ENCODE peak calls at places on chromosomes 1 and 21, in seven cellular contexts. One of them, this sample, is unnamed.

GRCh38 chr1:70234733-70235132 is 13.6 kb downstream of the SRSF11 start:
- DNase-seq in lower lobe of right lung: no peak
- DNase-seq in naive thymus-derived CD4-positive, alpha-beta T cell: no peak
- DNase-seq in DND-41: no peak
- DNase-seq in pancreas: no peak
- DNase-seq in HCT116: no peak
- DNase-seq in iPS DF 6.9: no peak
- DNase-seq in this sample: no peak

GRCh38 chr1:180343931-180344406 is 113.9 kb downstream of the LHX4 start:
- DNase-seq in lower lobe of right lung: no peak
- DNase-seq in pancreas: no peak
- DNase-seq in DND-41: peak; percentile 70
- DNase-seq in naive thymus-derived CD4-positive, alpha-beta T cell: no peak
- DNase-seq in iPS DF 6.9: no peak
- DNase-seq in HCT116: no peak
- DNase-seq in this sample: no peak

GRCh38 chr1:171418546-171418945 is 66.8 kb upstream of the PRRC2C start:
- DNase-seq in pancreas: no peak
- DNase-seq in naive thymus-derived CD4-positive, alpha-beta T cell: no peak
- DNase-seq in lower lobe of right lung: no peak
- DNase-seq in HCT116: no peak
- DNase-seq in iPS DF 6.9: no peak
- DNase-seq in DND-41: no peak
- DNase-seq in this sample: no peak

GRCh38 chr1:225896937-225897549 is 8.1 kb upstream of the LEFTY1 start:
- DNase-seq in naive thymus-derived CD4-positive, alpha-beta T cell: peak; percentile 70
- DNase-seq in lower lobe of right lung: no peak
- DNase-seq in pancreas: peak; percentile 52
- DNase-seq in iPS DF 6.9: no peak
- DNase-seq in HCT116: peak; percentile 10
- DNase-seq in DND-41: peak; percentile 59
- DNase-seq in this sample: peak; percentile 46

GRCh38 chr1:226525750-226526149 is 22.8 kb upstream of the STUM start:
- DNase-seq in lower lobe of right lung: no peak
- DNase-seq in naive thymus-derived CD4-positive, alpha-beta T cell: no peak
- DNase-seq in iPS DF 6.9: no peak
- DNase-seq in pancreas: no peak
- DNase-seq in HCT116: no peak
- DNase-seq in DND-41: no peak
- DNase-seq in this sample: no peak

GRCh38 chr1:236067854-236068454 is 3.1 kb upstream of the NID1 start:
- DNase-seq in HCT116: no peak
- DNase-seq in DND-41: no peak
- DNase-seq in iPS DF 6.9: no peak
- DNase-seq in lower lobe of right lung: no peak
- DNase-seq in naive thymus-derived CD4-positive, alpha-beta T cell: no peak
- DNase-seq in pancreas: no peak
- DNase-seq in this sample: no peak

GRCh38 chr1:23357112-23357908 is 12.3 kb downstream of the ZNF436 start:
- DNase-seq in pancreas: no peak
- DNase-seq in lower lobe of right lung: no peak
- DNase-seq in naive thymus-derived CD4-positive, alpha-beta T cell: no peak
- DNase-seq in iPS DF 6.9: peak; percentile 57
- DNase-seq in DND-41: no peak
- DNase-seq in HCT116: no peak
- DNase-seq in this sample: no peak

GRCh38 chr1:94694234-94694915 is 125.8 kb upstream of the SLC44A3 start:
- DNase-seq in naive thymus-derived CD4-positive, alpha-beta T cell: no peak
- DNase-seq in lower lobe of right lung: no peak
- DNase-seq in HCT116: no peak
- DNase-seq in pancreas: no peak
- DNase-seq in iPS DF 6.9: no peak
- DNase-seq in DND-41: peak; percentile 79
- DNase-seq in this sample: no peak

GRCh38 chr1:102790997-102791396 is 317.3 kb downstream of the COL11A1 start:
- DNase-seq in DND-41: no peak
- DNase-seq in pancreas: no peak
- DNase-seq in lower lobe of right lung: no peak
- DNase-seq in HCT116: peak; percentile 6
- DNase-seq in naive thymus-derived CD4-positive, alpha-beta T cell: no peak
- DNase-seq in iPS DF 6.9: no peak
- DNase-seq in this sample: no peak

GRCh38 chr21:46393941-46394818 is 64.5 kb upstream of the DIP2A start:
- DNase-seq in DND-41: no peak
- DNase-seq in pancreas: no peak
- DNase-seq in iPS DF 6.9: no peak
- DNase-seq in HCT116: no peak
- DNase-seq in naive thymus-derived CD4-positive, alpha-beta T cell: no peak
- DNase-seq in lower lobe of right lung: no peak
- DNase-seq in this sample: peak; percentile 13

GRCh38 chr1:37464443-37464842 is 9.9 kb upstream of the ZC3H12A start:
- DNase-seq in HCT116: no peak
- DNase-seq in naive thymus-derived CD4-positive, alpha-beta T cell: no peak
- DNase-seq in pancreas: no peak
- DNase-seq in lower lobe of right lung: no peak
- DNase-seq in DND-41: no peak
- DNase-seq in iPS DF 6.9: no peak
- DNase-seq in this sample: no peak

GRCh38 chr1:53047737-53048344 is 14.2 kb upstream of the PODN start:
- DNase-seq in DND-41: peak; percentile 40
- DNase-seq in naive thymus-derived CD4-positive, alpha-beta T cell: no peak
- DNase-seq in HCT116: no peak
- DNase-seq in iPS DF 6.9: no peak
- DNase-seq in lower lobe of right lung: no peak
- DNase-seq in pancreas: no peak
- DNase-seq in this sample: no peak
- H3K4me1 ChIP-seq in DND-41: no peaks in the 10 kb centered on the region
- H3K4me1 ChIP-seq in naive thymus-derived CD4-positive, alpha-beta T cell: no peaks in the 10 kb centered on the region
- H3K4me1 ChIP-seq in HCT116: peaks cover 4% of the 10 kb centered on the region
- H3K4me1 ChIP-seq in iPS DF 6.9: peaks cover 1% of the 10 kb centered on the region
- H3K4me1 ChIP-seq in lower lobe of right lung: no peaks in the 10 kb centered on the region
- H3K4me1 ChIP-seq in pancreas: peaks cover 9% of the 10 kb centered on the region
- H3K4me1 ChIP-seq in this sample: no peaks in the 10 kb centered on the region

DNA sequence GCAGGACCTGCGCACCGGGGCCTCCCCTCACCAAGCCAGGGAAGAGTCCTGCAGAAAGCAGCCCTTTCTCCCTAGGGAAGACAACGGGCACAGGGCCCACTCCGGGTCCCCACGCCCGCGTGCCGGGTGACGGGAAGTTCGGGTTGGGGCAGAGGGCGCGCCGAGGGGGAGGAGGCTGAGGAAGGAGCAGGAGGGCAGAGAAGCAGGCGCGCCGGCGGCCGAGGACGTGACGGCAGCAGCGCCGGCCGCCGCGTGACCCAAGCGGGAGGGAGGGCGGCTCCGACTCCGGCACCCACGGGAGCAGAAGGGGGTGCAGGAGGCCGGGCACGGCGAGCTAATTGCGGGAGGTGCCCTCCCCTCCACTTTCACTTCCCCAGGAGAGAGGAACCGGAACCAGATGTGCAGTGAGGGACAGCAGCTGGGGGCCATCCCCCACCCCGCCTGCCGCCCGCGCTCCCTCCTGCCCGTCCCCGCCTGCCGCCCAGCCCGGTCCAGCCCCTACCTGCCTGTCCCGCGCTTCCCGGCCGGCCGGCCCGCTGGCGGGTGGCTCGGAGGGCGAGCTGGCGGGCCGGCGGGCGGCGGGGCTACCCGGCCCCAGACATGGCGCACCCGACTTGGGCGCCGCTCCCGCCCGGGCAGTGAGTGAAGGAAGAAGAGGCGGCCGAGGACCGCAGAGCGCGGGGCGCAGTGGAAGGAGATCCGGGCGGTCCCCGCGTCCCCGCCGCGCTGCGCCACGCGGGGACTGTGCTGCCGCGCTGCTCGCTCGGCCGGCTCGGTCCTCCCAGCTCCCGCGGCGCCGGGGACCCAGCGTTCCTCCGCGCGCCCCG is 510 bp downstream of the DENND4B start:
- DNase-seq in HCT116: no peak
- DNase-seq in lower lobe of right lung: peak; percentile 95
- DNase-seq in naive thymus-derived CD4-positive, alpha-beta T cell: peak; percentile 77
- DNase-seq in iPS DF 6.9: no peak
- DNase-seq in pancreas: peak; percentile 71
- DNase-seq in DND-41: peak; percentile 68
- DNase-seq in this sample: peak; percentile 72
- H3K27ac ChIP-seq in HCT116: peak overlapping the region; percentile 98
- H3K27ac ChIP-seq in lower lobe of right lung: peak overlapping the region; percentile 93
- H3K27ac ChIP-seq in naive thymus-derived CD4-positive, alpha-beta T cell: peak overlapping the region; percentile 89
- H3K27ac ChIP-seq in iPS DF 6.9: no peak overlapping the region
- H3K27ac ChIP-seq in pancreas: peak overlapping the region; percentile 91
- H3K27ac ChIP-seq in DND-41: peak overlapping the region; percentile 78
- H3K27ac ChIP-seq in this sample: peak overlapping the region; percentile 91

DNA sequence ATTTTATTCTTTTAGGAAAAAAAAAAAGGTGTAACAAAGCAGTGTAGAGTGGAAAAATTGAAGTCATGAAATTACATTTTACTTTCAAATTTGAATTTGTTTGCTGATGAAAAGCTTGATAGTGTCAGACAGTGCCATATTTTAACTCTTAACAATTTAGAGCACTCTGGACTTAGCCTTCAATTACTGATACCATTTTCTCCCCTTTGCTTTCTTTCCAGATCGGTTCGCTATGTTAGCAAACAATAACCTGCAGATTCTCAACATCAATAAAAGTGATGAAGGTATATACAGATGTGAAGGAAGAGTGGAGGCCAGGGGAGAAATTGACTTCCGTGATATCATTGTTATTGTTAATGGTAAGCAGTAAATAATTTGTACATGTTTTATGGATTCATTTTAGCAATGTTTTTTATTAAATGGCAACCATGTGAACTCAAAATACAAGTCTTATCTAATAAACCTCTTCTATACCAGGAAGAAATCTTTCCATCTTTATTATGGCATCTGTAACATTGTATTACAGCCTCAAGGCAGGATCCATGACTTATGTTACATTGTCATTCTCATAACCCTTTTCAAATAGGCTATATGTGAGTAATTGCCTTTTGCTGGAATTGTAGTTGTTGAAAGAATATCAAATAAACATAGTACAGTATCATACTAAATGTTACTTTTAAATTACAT is 293.8 kb downstream of the NCAM2 start:
- DNase-seq in lower lobe of right lung: no peak
- DNase-seq in iPS DF 6.9: no peak
- DNase-seq in HCT116: no peak
- DNase-seq in pancreas: no peak
- DNase-seq in DND-41: no peak
- DNase-seq in naive thymus-derived CD4-positive, alpha-beta T cell: no peak
- DNase-seq in this sample: no peak
- H3K4me1 ChIP-seq in lower lobe of right lung: no peaks in the 10 kb centered on the region
- H3K4me1 ChIP-seq in iPS DF 6.9: no peaks in the 10 kb centered on the region
- H3K4me1 ChIP-seq in HCT116: no peaks in the 10 kb centered on the region
- H3K4me1 ChIP-seq in pancreas: no peaks in the 10 kb centered on the region
- H3K4me1 ChIP-seq in DND-41: no peaks in the 10 kb centered on the region
- H3K4me1 ChIP-seq in naive thymus-derived CD4-positive, alpha-beta T cell: no peaks in the 10 kb centered on the region
- H3K4me1 ChIP-seq in this sample: no peaks in the 10 kb centered on the region

DNA sequence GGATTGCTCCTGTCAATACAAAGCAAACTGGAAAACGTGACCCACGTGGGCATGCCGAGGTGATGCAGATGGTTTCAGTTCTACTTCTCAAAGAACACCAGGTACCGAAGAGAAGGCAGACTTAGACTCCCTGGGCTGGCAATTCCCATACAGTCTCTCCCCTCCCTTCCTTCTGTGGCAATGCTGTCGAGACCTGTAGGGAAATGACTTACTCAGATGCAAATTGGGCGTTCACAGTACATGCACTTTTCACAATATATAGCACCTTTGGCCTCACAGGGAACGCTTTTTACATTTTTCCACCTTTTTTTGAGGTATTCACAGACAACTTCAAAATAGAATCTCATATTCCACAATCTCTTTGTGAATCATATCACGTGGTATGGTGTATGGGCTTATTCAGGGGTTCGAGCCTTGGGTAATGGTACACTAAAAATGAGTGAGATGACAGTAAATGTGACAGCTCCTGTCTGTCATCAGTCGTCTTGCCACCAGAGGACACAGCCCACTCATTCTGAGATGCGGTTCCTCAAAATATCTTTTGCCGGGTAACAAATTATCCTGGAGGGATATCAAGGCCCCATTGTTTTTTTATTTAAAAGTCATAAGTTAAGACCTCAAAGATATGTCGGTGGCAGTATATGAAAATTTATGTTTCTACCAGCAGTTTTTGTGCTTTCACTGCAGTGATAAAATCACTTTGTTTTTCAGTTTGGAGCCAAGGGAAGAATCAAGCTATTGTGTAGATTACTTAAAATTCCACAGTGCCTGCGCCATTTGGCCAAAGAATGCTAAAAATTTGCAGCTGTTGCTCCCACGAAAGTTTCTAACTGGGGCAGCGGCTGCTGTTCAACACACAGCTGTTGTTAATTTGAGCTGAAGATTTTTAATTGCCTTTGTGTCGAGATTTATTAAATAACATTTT is 168.4 kb downstream of the ZZZ3 start:
- DNase-seq in HCT116: no peak
- DNase-seq in lower lobe of right lung: no peak
- DNase-seq in iPS DF 6.9: no peak
- DNase-seq in DND-41: no peak
- DNase-seq in naive thymus-derived CD4-positive, alpha-beta T cell: no peak
- DNase-seq in pancreas: no peak
- DNase-seq in this sample: no peak
- H3K27ac ChIP-seq in HCT116: no peak overlapping the region
- H3K27ac ChIP-seq in lower lobe of right lung: no peak overlapping the region
- H3K27ac ChIP-seq in iPS DF 6.9: no peak overlapping the region
- H3K27ac ChIP-seq in DND-41: no peak overlapping the region
- H3K27ac ChIP-seq in naive thymus-derived CD4-positive, alpha-beta T cell: no peak overlapping the region
- H3K27ac ChIP-seq in pancreas: no peak overlapping the region
- H3K27ac ChIP-seq in this sample: no peak overlapping the region

GRCh38 chr1:172951728-172952365 is 98.9 kb downstream of the TNFSF18 start:
- DNase-seq in DND-41: no peak
- DNase-seq in lower lobe of right lung: no peak
- DNase-seq in HCT116: no peak
- DNase-seq in iPS DF 6.9: no peak
- DNase-seq in naive thymus-derived CD4-positive, alpha-beta T cell: no peak
- DNase-seq in pancreas: no peak
- DNase-seq in this sample: no peak
- H3K4me1 ChIP-seq in DND-41: peaks cover 26% of the 10 kb centered on the region
- H3K4me1 ChIP-seq in lower lobe of right lung: peaks cover 3% of the 10 kb centered on the region
- H3K4me1 ChIP-seq in HCT116: no peaks in the 10 kb centered on the region
- H3K4me1 ChIP-seq in iPS DF 6.9: no peaks in the 10 kb centered on the region
- H3K4me1 ChIP-seq in naive thymus-derived CD4-positive, alpha-beta T cell: no peaks in the 10 kb centered on the region
- H3K4me1 ChIP-seq in pancreas: peaks cover 4% of the 10 kb centered on the region
- H3K4me1 ChIP-seq in this sample: peaks cover 6% of the 10 kb centered on the region

GRCh38 chr21:42739061-42739931 is 85.9 kb downstream of the PDE9A start:
- DNase-seq in iPS DF 6.9: no peak
- DNase-seq in pancreas: no peak
- DNase-seq in lower lobe of right lung: no peak
- DNase-seq in naive thymus-derived CD4-positive, alpha-beta T cell: no peak
- DNase-seq in DND-41: no peak
- DNase-seq in HCT116: no peak
- DNase-seq in this sample: no peak

GRCh38 chr21:42736646-42737350 is 83.4 kb downstream of the PDE9A start:
- DNase-seq in iPS DF 6.9: no peak
- DNase-seq in lower lobe of right lung: no peak
- DNase-seq in pancreas: no peak
- DNase-seq in naive thymus-derived CD4-positive, alpha-beta T cell: peak; percentile 16
- DNase-seq in DND-41: no peak
- DNase-seq in HCT116: no peak
- DNase-seq in this sample: no peak

GRCh38 chr21:42740405-42740909 is 87.0 kb downstream of the PDE9A start:
- DNase-seq in HCT116: no peak
- DNase-seq in lower lobe of right lung: no peak
- DNase-seq in iPS DF 6.9: no peak
- DNase-seq in DND-41: no peak
- DNase-seq in pancreas: no peak
- DNase-seq in naive thymus-derived CD4-positive, alpha-beta T cell: no peak
- DNase-seq in this sample: no peak

GRCh38 chr21:42735944-42736343 is 82.5 kb downstream of the PDE9A start:
- DNase-seq in HCT116: no peak
- DNase-seq in pancreas: no peak
- DNase-seq in naive thymus-derived CD4-positive, alpha-beta T cell: peak; percentile 14
- DNase-seq in lower lobe of right lung: no peak
- DNase-seq in iPS DF 6.9: no peak
- DNase-seq in DND-41: no peak
- DNase-seq in this sample: no peak

GRCh38 chr21:42737969-42738590 is 84.7 kb downstream of the PDE9A start:
- DNase-seq in HCT116: no peak
- DNase-seq in pancreas: no peak
- DNase-seq in DND-41: peak; percentile 44
- DNase-seq in naive thymus-derived CD4-positive, alpha-beta T cell: peak; percentile 39
- DNase-seq in iPS DF 6.9: no peak
- DNase-seq in lower lobe of right lung: peak; percentile 76
- DNase-seq in this sample: peak; percentile 28
- H3K27ac ChIP-seq in HCT116: no peak overlapping the region
- H3K27ac ChIP-seq in pancreas: peak overlapping the region; percentile 71
- H3K27ac ChIP-seq in DND-41: peak overlapping the region; percentile 77
- H3K27ac ChIP-seq in naive thymus-derived CD4-positive, alpha-beta T cell: peak overlapping the region; percentile 78
- H3K27ac ChIP-seq in iPS DF 6.9: no peak overlapping the region
- H3K27ac ChIP-seq in lower lobe of right lung: peak overlapping the region; percentile 85
- H3K27ac ChIP-seq in this sample: no peak overlapping the region

This sample was measured in CD8-positive, alpha-beta memory T cell.